ENCODE peak calls at places on chromosomes 1 and 21, in eight cellular contexts. One of them, this sample, is unnamed.

GRCh38 chr21:42474982-42475381 is 21.0 kb downstream of the RSPH1 start:
- DNase-seq in heart left ventricle: no peak
- DNase-seq in astrocyte of the cerebellum: no peak
- DNase-seq in nephron progenitor cell: no peak
- DNase-seq in epithelial cell of esophagus: peak; percentile 63
- DNase-seq in fibroblast of lung: no peak
- DNase-seq in AG09309: no peak
- DNase-seq in BJ: no peak
- DNase-seq in this sample: peak; percentile 14

GRCh38 chr1:54326577-54327385 is 79.4 kb downstream of the SSBP3 start:
- DNase-seq in heart left ventricle: no peak
- DNase-seq in astrocyte of the cerebellum: no peak
- DNase-seq in nephron progenitor cell: no peak
- DNase-seq in epithelial cell of esophagus: no peak
- DNase-seq in fibroblast of lung: no peak
- DNase-seq in AG09309: no peak
- DNase-seq in BJ: no peak
- DNase-seq in this sample: peak; percentile 31

GRCh38 chr1:26694185-26694572 is 1.6 kb upstream of the ARID1A start:
- DNase-seq in heart left ventricle: no peak
- DNase-seq in astrocyte of the cerebellum: no peak
- DNase-seq in nephron progenitor cell: peak; percentile 9
- DNase-seq in epithelial cell of esophagus: no peak
- DNase-seq in fibroblast of lung: no peak
- DNase-seq in AG09309: no peak
- DNase-seq in BJ: no peak
- DNase-seq in this sample: no peak

GRCh38 chr1:106613106-106613505 is 443.4 kb upstream of the PRMT6 start:
- DNase-seq in heart left ventricle: no peak
- DNase-seq in astrocyte of the cerebellum: no peak
- DNase-seq in nephron progenitor cell: no peak
- DNase-seq in epithelial cell of esophagus: no peak
- DNase-seq in fibroblast of lung: no peak
- DNase-seq in AG09309: no peak
- DNase-seq in BJ: no peak
- DNase-seq in this sample: no peak

GRCh38 chr21:41775152-41775472 is 8.3 kb upstream of the RIPK4 start:
- DNase-seq in heart left ventricle: no peak
- DNase-seq in astrocyte of the cerebellum: no peak
- DNase-seq in nephron progenitor cell: no peak
- DNase-seq in epithelial cell of esophagus: no peak
- DNase-seq in fibroblast of lung: no peak
- DNase-seq in AG09309: no peak
- DNase-seq in BJ: no peak
- DNase-seq in this sample: no peak

GRCh38 chr1:11307837-11308236 is 34.8 kb downstream of the UBIAD1 start:
- DNase-seq in heart left ventricle: no peak
- DNase-seq in astrocyte of the cerebellum: no peak
- DNase-seq in nephron progenitor cell: no peak
- DNase-seq in epithelial cell of esophagus: no peak
- DNase-seq in fibroblast of lung: peak; percentile 65
- DNase-seq in AG09309: no peak
- DNase-seq in BJ: no peak
- DNase-seq in this sample: no peak

GRCh38 chr1:7493711-7494110 is 277.4 kb upstream of the VAMP3 start:
- DNase-seq in heart left ventricle: no peak
- DNase-seq in astrocyte of the cerebellum: no peak
- DNase-seq in nephron progenitor cell: no peak
- DNase-seq in epithelial cell of esophagus: no peak
- DNase-seq in fibroblast of lung: no peak
- DNase-seq in AG09309: no peak
- DNase-seq in BJ: no peak
- DNase-seq in this sample: no peak

GRCh38 chr1:7006996-7007871 is 222.0 kb downstream of the CAMTA1 start:
- DNase-seq in heart left ventricle: no peak
- DNase-seq in astrocyte of the cerebellum: no peak
- DNase-seq in nephron progenitor cell: no peak
- DNase-seq in epithelial cell of esophagus: no peak
- DNase-seq in fibroblast of lung: no peak
- DNase-seq in AG09309: no peak
- DNase-seq in BJ: no peak
- DNase-seq in this sample: no peak

GRCh38 chr1:100959502-100960060 is 63.7 kb downstream of the SLC30A7 start:
- DNase-seq in heart left ventricle: no peak
- DNase-seq in astrocyte of the cerebellum: no peak
- DNase-seq in nephron progenitor cell: no peak
- DNase-seq in epithelial cell of esophagus: peak; percentile 40
- DNase-seq in fibroblast of lung: peak; percentile 6
- DNase-seq in AG09309: no peak
- DNase-seq in BJ: no peak
- DNase-seq in this sample: peak; percentile 43

GRCh38 chr1:183508694-183509093 is 36.4 kb downstream of the SMG7 start:
- DNase-seq in heart left ventricle: no peak
- DNase-seq in astrocyte of the cerebellum: no peak
- DNase-seq in nephron progenitor cell: no peak
- DNase-seq in epithelial cell of esophagus: no peak
- DNase-seq in fibroblast of lung: no peak
- DNase-seq in AG09309: no peak
- DNase-seq in BJ: no peak
- DNase-seq in this sample: no peak

GRCh38 chr1:43585596-43585995 is 54.9 kb downstream of the PTPRF start:
- DNase-seq in heart left ventricle: no peak
- DNase-seq in astrocyte of the cerebellum: no peak
- DNase-seq in nephron progenitor cell: no peak
- DNase-seq in epithelial cell of esophagus: no peak
- DNase-seq in fibroblast of lung: no peak
- DNase-seq in AG09309: no peak
- DNase-seq in BJ: no peak
- DNase-seq in this sample: no peak

GRCh38 chr1:30906631-30907389 is 1.7 kb downstream of the SDC3 start:
- DNase-seq in heart left ventricle: no peak
- DNase-seq in astrocyte of the cerebellum: no peak
- DNase-seq in nephron progenitor cell: no peak
- DNase-seq in epithelial cell of esophagus: no peak
- DNase-seq in fibroblast of lung: no peak
- DNase-seq in AG09309: no peak
- DNase-seq in BJ: no peak
- DNase-seq in this sample: no peak

GRCh38 chr1:30323841-30324240 is 399.5 kb downstream of the MATN1 start:
- DNase-seq in heart left ventricle: no peak
- DNase-seq in astrocyte of the cerebellum: no peak
- DNase-seq in nephron progenitor cell: no peak
- DNase-seq in epithelial cell of esophagus: no peak
- DNase-seq in fibroblast of lung: no peak
- DNase-seq in AG09309: no peak
- DNase-seq in BJ: no peak
- DNase-seq in this sample: no peak

GRCh38 chr21:44862869-44863685 is 10.4 kb downstream of the PTTG1IP start:
- DNase-seq in heart left ventricle: no peak
- DNase-seq in astrocyte of the cerebellum: no peak
- DNase-seq in nephron progenitor cell: no peak
- DNase-seq in epithelial cell of esophagus: no peak
- DNase-seq in fibroblast of lung: no peak
- DNase-seq in AG09309: no peak
- DNase-seq in BJ: no peak
- DNase-seq in this sample: no peak

GRCh38 chr21:31347435-31348032 is 3.5 kb upstream of the TIAM1 start:
- DNase-seq in heart left ventricle: no peak
- DNase-seq in astrocyte of the cerebellum: no peak
- DNase-seq in nephron progenitor cell: no peak
- DNase-seq in epithelial cell of esophagus: peak; percentile 72
- DNase-seq in fibroblast of lung: no peak
- DNase-seq in AG09309: no peak
- DNase-seq in BJ: no peak
- DNase-seq in this sample: peak; percentile 52

GRCh38 chr1:174448964-174449363 is 1.2 kb downstream of the GPR52 start:
- DNase-seq in heart left ventricle: no peak
- DNase-seq in astrocyte of the cerebellum: no peak
- DNase-seq in nephron progenitor cell: no peak
- DNase-seq in epithelial cell of esophagus: no peak
- DNase-seq in fibroblast of lung: peak; percentile 37
- DNase-seq in AG09309: no peak
- DNase-seq in BJ: no peak
- DNase-seq in this sample: no peak

GRCh38 chr1:216600730-216601426 is 122.4 kb downstream of the ESRRG start:
- DNase-seq in heart left ventricle: peak; percentile 71
- DNase-seq in astrocyte of the cerebellum: peak; percentile 48
- DNase-seq in nephron progenitor cell: peak; percentile 74
- DNase-seq in epithelial cell of esophagus: peak; percentile 70
- DNase-seq in fibroblast of lung: peak; percentile 78
- DNase-seq in AG09309: peak; percentile 17
- DNase-seq in BJ: peak; percentile 19
- DNase-seq in this sample: peak; percentile 69

GRCh38 chr1:153122831-153123421 is 9.6 kb upstream of the SPRR2F start:
- DNase-seq in heart left ventricle: no peak
- DNase-seq in astrocyte of the cerebellum: no peak
- DNase-seq in nephron progenitor cell: peak; percentile 29
- DNase-seq in epithelial cell of esophagus: peak; percentile 99
- DNase-seq in fibroblast of lung: no peak
- DNase-seq in AG09309: no peak
- DNase-seq in BJ: no peak
- DNase-seq in this sample: no peak

GRCh38 chr1:86503477-86504129 is 34.9 kb downstream of the CLCA1 start:
- DNase-seq in heart left ventricle: peak; percentile 67
- DNase-seq in astrocyte of the cerebellum: no peak
- DNase-seq in nephron progenitor cell: peak; percentile 27
- DNase-seq in epithelial cell of esophagus: no peak
- DNase-seq in fibroblast of lung: no peak
- DNase-seq in AG09309: no peak
- DNase-seq in BJ: no peak
- DNase-seq in this sample: no peak

GRCh38 chr1:41330588-41331545 is 30.4 kb upstream of the FOXO6 start:
- DNase-seq in heart left ventricle: no peak
- DNase-seq in astrocyte of the cerebellum: no peak
- DNase-seq in nephron progenitor cell: peak; percentile 50
- DNase-seq in epithelial cell of esophagus: no peak
- DNase-seq in fibroblast of lung: no peak
- DNase-seq in AG09309: no peak
- DNase-seq in BJ: no peak
- DNase-seq in this sample: no peak
- TF ChIP-seq CTCF in heart left ventricle: no peak
- TF ChIP-seq CTCF in astrocyte of the cerebellum: no peak
- TF ChIP-seq CTCF in nephron progenitor cell: peak; percentile 12
- TF ChIP-seq CTCF in epithelial cell of esophagus: no peak
- TF ChIP-seq CTCF in fibroblast of lung: no peak
- TF ChIP-seq CTCF in AG09309: no peak
- TF ChIP-seq CTCF in BJ: no peak
- TF ChIP-seq CTCF in this sample: no peak

GRCh38 chr1:40820251-40820797 is 36.7 kb downstream of the KCNQ4 start:
- DNase-seq in heart left ventricle: no peak
- DNase-seq in astrocyte of the cerebellum: no peak
- DNase-seq in nephron progenitor cell: no peak
- DNase-seq in epithelial cell of esophagus: no peak
- DNase-seq in fibroblast of lung: no peak
- DNase-seq in AG09309: no peak
- DNase-seq in BJ: no peak
- DNase-seq in this sample: no peak
- TF ChIP-seq CTCF in heart left ventricle: no peak
- TF ChIP-seq CTCF in astrocyte of the cerebellum: no peak
- TF ChIP-seq CTCF in nephron progenitor cell: no peak
- TF ChIP-seq CTCF in epithelial cell of esophagus: no peak
- TF ChIP-seq CTCF in fibroblast of lung: no peak
- TF ChIP-seq CTCF in AG09309: no peak
- TF ChIP-seq CTCF in BJ: no peak
- TF ChIP-seq CTCF in this sample: no peak

GRCh38 chr1:94907161-94907560 is 19.7 kb downstream of the CNN3 start:
- DNase-seq in heart left ventricle: no peak
- DNase-seq in astrocyte of the cerebellum: no peak
- DNase-seq in nephron progenitor cell: no peak
- DNase-seq in epithelial cell of esophagus: no peak
- DNase-seq in fibroblast of lung: no peak
- DNase-seq in AG09309: no peak
- DNase-seq in BJ: no peak
- DNase-seq in this sample: no peak

GRCh38 chr1:94909486-94909885 is 17.4 kb downstream of the CNN3 start:
- DNase-seq in heart left ventricle: no peak
- DNase-seq in astrocyte of the cerebellum: no peak
- DNase-seq in nephron progenitor cell: no peak
- DNase-seq in epithelial cell of esophagus: no peak
- DNase-seq in fibroblast of lung: no peak
- DNase-seq in AG09309: no peak
- DNase-seq in BJ: no peak
- DNase-seq in this sample: no peak

GRCh38 chr1:94906382-94906781 is 20.5 kb downstream of the CNN3 start:
- DNase-seq in heart left ventricle: no peak
- DNase-seq in astrocyte of the cerebellum: no peak
- DNase-seq in nephron progenitor cell: no peak
- DNase-seq in epithelial cell of esophagus: no peak
- DNase-seq in fibroblast of lung: no peak
- DNase-seq in AG09309: no peak
- DNase-seq in BJ: no peak
- DNase-seq in this sample: no peak

GRCh38 chr1:94908190-94908589 is 18.7 kb downstream of the CNN3 start:
- DNase-seq in heart left ventricle: no peak
- DNase-seq in astrocyte of the cerebellum: no peak
- DNase-seq in nephron progenitor cell: no peak
- DNase-seq in epithelial cell of esophagus: no peak
- DNase-seq in fibroblast of lung: no peak
- DNase-seq in AG09309: no peak
- DNase-seq in BJ: no peak
- DNase-seq in this sample: no peak

DNA sequence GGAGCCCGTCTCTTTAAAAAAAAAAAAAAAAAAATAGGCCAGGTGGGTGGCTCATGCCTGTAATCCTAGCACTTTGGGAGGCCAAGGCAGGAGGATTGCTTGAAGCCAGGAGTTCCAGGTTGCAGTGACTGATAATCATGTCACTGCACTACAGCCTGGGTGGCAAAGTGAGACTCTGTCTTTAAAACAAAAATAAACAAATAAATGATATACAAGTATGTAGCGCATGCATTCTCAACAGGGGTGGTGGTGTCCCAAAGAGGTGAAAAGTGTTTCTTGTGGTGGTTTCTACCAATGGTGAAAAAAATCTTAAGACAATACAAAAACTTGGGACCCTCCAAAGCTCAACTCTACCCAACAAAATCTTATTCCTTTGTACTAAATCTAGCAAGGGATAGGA is 17.9 kb downstream of the CNN3 start:
- DNase-seq in heart left ventricle: no peak
- DNase-seq in astrocyte of the cerebellum: no peak
- DNase-seq in nephron progenitor cell: no peak
- DNase-seq in epithelial cell of esophagus: no peak
- DNase-seq in fibroblast of lung: no peak
- DNase-seq in AG09309: no peak
- DNase-seq in BJ: no peak
- DNase-seq in this sample: no peak
- TF ChIP-seq CTCF in heart left ventricle: no peak
- TF ChIP-seq CTCF in astrocyte of the cerebellum: no peak
- TF ChIP-seq CTCF in nephron progenitor cell: no peak
- TF ChIP-seq CTCF in epithelial cell of esophagus: no peak
- TF ChIP-seq CTCF in fibroblast of lung: no peak
- TF ChIP-seq CTCF in AG09309: no peak
- TF ChIP-seq CTCF in BJ: no peak
- TF ChIP-seq CTCF in this sample: no peak

GRCh38 chr1:32454726-32455125 is 10.1 kb upstream of the ZBTB8B start:
- DNase-seq in heart left ventricle: no peak
- DNase-seq in astrocyte of the cerebellum: no peak
- DNase-seq in nephron progenitor cell: no peak
- DNase-seq in epithelial cell of esophagus: peak; percentile 59
- DNase-seq in fibroblast of lung: peak; percentile 26
- DNase-seq in AG09309: no peak
- DNase-seq in BJ: no peak
- DNase-seq in this sample: no peak

GRCh38 chr1:32447469-32448185 is 17.2 kb upstream of the ZBTB8B start:
- DNase-seq in heart left ventricle: no peak
- DNase-seq in astrocyte of the cerebellum: peak; percentile 78
- DNase-seq in nephron progenitor cell: peak; percentile 58
- DNase-seq in epithelial cell of esophagus: peak; percentile 38
- DNase-seq in fibroblast of lung: peak; percentile 96
- DNase-seq in AG09309: peak; percentile 8
- DNase-seq in BJ: peak; percentile 12
- DNase-seq in this sample: peak; percentile 41

GRCh38 chr1:32448773-32449456 is 16.0 kb upstream of the ZBTB8B start:
- DNase-seq in heart left ventricle: no peak
- DNase-seq in astrocyte of the cerebellum: no peak
- DNase-seq in nephron progenitor cell: peak; percentile 64
- DNase-seq in epithelial cell of esophagus: no peak
- DNase-seq in fibroblast of lung: peak; percentile 14
- DNase-seq in AG09309: no peak
- DNase-seq in BJ: no peak
- DNase-seq in this sample: no peak
- TF ChIP-seq CTCF in heart left ventricle: peak; percentile 7
- TF ChIP-seq CTCF in astrocyte of the cerebellum: peak; percentile 9
- TF ChIP-seq CTCF in nephron progenitor cell: peak; percentile 17
- TF ChIP-seq CTCF in epithelial cell of esophagus: peak; percentile 1
- TF ChIP-seq CTCF in fibroblast of lung: no peak
- TF ChIP-seq CTCF in AG09309: peak; percentile 33
- TF ChIP-seq CTCF in BJ: peak; percentile 34
- TF ChIP-seq CTCF in this sample: no peak

This sample was measured in foreskin fibroblast.